ENCODE peak calls at places on chromosome 10, in four cellular contexts. S is mesendoderm, I is tibial nerve, V is fibroblast of lung. R is an unnamed sample.

GRCh38 chr10:42802889-42803288 is 20.3 kb downstream of the BMS1 start:
- DNase-seq in S (no peak), I (no peak), V (no peak), R (no peak)

GRCh38 chr10:62352356-62352963 is 21.7 kb upstream of the ZNF365 start:
- DNase-seq in V (peak; percentile 74), I (no peak), S (no peak), R (no peak)

GRCh38 chr10:103679096-103679790 is 176.1 kb downstream of the SH3PXD2A start:
- DNase-seq in S (no peak), I (no peak), V (peak; percentile 40), R (no peak)

GRCh38 chr10:97596101-97597055 is 6.9 kb downstream of the C10orf62 start:
- DNase-seq in S (no peak), V (peak; percentile 95), I (peak; percentile 73), R (no peak)

GRCh38 chr10:113073549-113074189 is 123.6 kb downstream of the TCF7L2 start:
- DNase-seq in I (peak; percentile 53), V (peak; percentile 100), S (peak; percentile 84), R (peak; percentile 86)

GRCh38 chr10:73731588-73732375 is 12.4 kb upstream of the SEC24C start:
- DNase-seq in V (no peak), S (no peak), I (no peak), R (no peak)

GRCh38 chr10:92492748-92493240 is 81.1 kb downstream of the IDE start:
- DNase-seq in I (no peak), S (no peak), V (no peak), R (no peak)

GRCh38 chr10:125060038-125060437 is 100.3 kb downstream of the CTBP2 start:
- DNase-seq in S (no peak), I (no peak), V (peak; percentile 79), R (no peak)

GRCh38 chr10:43348511-43349312 is 22.7 kb upstream of the FXYD4 start:
- DNase-seq in I (peak; percentile 87), S (peak; percentile 91), V (peak; percentile 60), R (peak; percentile 91)

GRCh38 chr10:111962951-111963350 is 220.6 kb downstream of the GPAM start:
- DNase-seq in V (no peak), S (no peak), I (no peak), R (no peak)

GRCh38 chr10:117678106-117678505 is 135.6 kb downstream of the EMX2 start:
- DNase-seq in I (no peak), V (no peak), S (no peak), R (no peak)

GRCh38 chr10:130016095-130016494 is 52.0 kb upstream of the EBF3 start:
- DNase-seq in I (no peak), V (no peak), S (no peak), R (no peak)

GRCh38 chr10:102113261-102113955 is 6.8 kb downstream of the LDB1 start:
- DNase-seq in S (peak; percentile 20), V (no peak), I (no peak), R (no peak)

GRCh38 chr10:32981760-32982159 is 23.7 kb upstream of the ITGB1 start:
- DNase-seq in S (peak; percentile 70), V (peak; percentile 75), I (no peak), R (peak; percentile 79)

GRCh38 chr10:78301891-78302738 is 268.5 kb downstream of the RPS24 start:
- DNase-seq in S (peak; percentile 57), I (no peak), V (no peak), R (peak; percentile 18)
- H3K4me3 ChIP-seq in S (no peak overlapping the region), I (peak overlapping the region; percentile 66), V (peak overlapping the region; percentile 67), R (peak overlapping the region; percentile 46)

GRCh38 chr10:47047577-47048532 is 136.6 kb downstream of the PTPN20 start:
- DNase-seq in V (peak; percentile 39), S (peak; percentile 62), I (peak; percentile 76), R (peak; percentile 81)
- H3K4me3 ChIP-seq in V (no peak overlapping the region), S (no peak overlapping the region), I (no peak overlapping the region), R (no peak overlapping the region)

DNA sequence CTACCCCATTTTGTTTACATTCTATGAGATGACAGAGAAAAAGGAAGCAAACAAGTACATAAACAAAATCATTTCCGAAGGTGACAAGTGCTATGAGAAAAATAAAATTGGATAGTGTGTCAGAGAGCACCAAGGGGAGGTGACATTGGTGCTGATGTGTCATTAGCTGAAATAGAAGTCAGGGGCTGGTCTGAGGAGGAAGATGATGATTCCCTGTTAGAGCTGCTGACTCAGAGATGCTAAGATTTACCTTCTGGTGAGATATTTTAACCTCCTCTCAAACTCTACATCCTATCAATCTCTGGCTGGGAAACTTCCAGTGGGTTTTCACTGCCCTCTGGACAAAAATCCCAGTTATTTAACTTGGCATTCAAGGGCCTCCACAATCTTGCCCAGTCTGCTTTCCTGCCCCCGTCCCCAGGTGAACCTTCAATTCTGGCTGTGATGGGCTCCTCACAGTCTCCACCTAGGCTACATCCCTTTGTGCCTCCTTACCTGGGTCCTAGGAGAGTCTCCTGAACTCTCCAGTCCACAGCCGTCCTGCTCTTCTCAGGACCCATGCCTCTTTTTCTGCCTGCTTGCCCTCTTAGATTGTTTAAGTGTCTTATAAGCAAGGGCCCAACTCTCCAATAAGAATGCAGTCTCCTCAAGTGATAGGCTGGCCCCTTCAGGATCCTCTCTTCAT is 26.6 kb downstream of the DUSP5 start:
- DNase-seq in V (no peak), S (no peak), I (no peak), R (no peak)
- H3K4me3 ChIP-seq in V (no peak overlapping the region), S (no peak overlapping the region), I (no peak overlapping the region), R (no peak overlapping the region)

DNA sequence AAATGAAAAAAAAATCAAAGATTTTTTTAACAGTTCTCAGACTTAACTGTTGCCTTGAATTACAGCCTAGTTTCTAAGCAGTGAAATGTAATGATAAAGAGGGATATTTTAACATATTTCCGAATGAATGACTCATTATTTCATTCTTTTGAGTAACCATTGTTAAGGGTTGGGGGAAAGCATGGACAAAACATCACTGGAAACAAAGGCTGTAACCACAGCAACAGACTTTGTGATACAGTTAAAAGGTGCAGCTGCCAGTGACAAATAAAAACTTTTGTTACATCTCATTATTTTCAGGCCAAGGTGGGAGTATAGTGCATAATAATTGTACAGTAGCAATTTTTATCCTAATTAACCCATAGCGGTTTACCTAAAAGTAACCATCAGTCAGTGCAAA is 172.6 kb downstream of the LRRTM3 start:
- DNase-seq in I (no peak), S (peak; percentile 14), V (peak; percentile 29), R (no peak)
- H3K4me3 ChIP-seq in I (no peak overlapping the region), S (no peak overlapping the region), V (no peak overlapping the region), R (no peak overlapping the region)

DNA sequence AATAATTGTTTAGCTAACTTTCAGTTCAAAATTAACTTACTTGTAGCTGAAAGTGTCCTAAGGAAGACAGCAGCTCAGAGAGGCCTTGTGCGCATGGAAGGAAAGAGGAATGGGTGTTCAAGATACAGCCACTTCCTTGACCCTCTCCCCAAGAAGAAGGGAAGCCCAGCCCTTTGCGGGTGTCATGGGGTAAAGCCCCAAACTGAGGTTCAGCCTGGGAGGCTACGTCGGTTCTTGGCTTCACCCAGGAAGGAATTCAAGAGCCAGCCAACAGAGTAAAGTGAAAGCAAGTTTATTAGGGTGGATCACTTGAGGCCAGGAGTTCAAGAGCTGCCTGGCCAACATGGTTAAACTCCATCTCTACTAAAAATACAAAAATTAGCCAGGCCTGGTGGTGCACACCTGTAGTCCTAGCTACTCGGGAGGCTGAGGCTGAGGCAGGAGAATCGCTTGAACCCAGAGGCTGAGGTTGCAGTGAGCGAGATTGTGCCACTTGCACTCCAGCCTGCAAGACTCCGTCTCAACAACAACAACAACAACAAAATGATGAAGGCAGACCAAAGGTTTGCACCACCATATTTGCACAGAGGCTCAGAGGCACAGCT is 15.9 kb downstream of the GPRIN2 start:
- DNase-seq in V (no peak), S (no peak), I (no peak), R (no peak)
- H3K4me3 ChIP-seq in V (no peak overlapping the region), S (no peak overlapping the region), I (no peak overlapping the region), R (no peak overlapping the region)

GRCh38 chr10:75179657-75180177 is 30.9 kb upstream of the VDAC2 start:
- DNase-seq in I (no peak), S (no peak), V (no peak), R (no peak)

GRCh38 chr10:75181073-75181472 is 29.5 kb upstream of the VDAC2 start:
- DNase-seq in S (no peak), V (no peak), I (no peak), R (no peak)

GRCh38 chr10:75176736-75177135 is 33.9 kb upstream of the VDAC2 start:
- DNase-seq in S (no peak), V (no peak), I (no peak), R (no peak)

GRCh38 chr10:75176046-75176445 is 34.5 kb upstream of the VDAC2 start:
- DNase-seq in S (no peak), I (no peak), V (no peak), R (no peak)

GRCh38 chr10:75180592-75180991 is 30.0 kb upstream of the VDAC2 start:
- DNase-seq in V (peak; percentile 60), S (no peak), I (no peak), R (no peak)
- H3K4me3 ChIP-seq in V (no peak overlapping the region), S (no peak overlapping the region), I (no peak overlapping the region), R (no peak overlapping the region)

GRCh38 chr10:66852811-66853210 is 73.0 kb upstream of the LRRTM3 start:
- DNase-seq in V (no peak), I (no peak), S (no peak), R (no peak)
- H3K4me3 ChIP-seq in V (no peak overlapping the region), I (no peak overlapping the region), S (no peak overlapping the region), R (no peak overlapping the region)

GRCh38 chr10:119315128-119316001 is 108.0 kb downstream of the GRK5 start:
- DNase-seq in S (peak; percentile 90), V (peak; percentile 98), I (peak; percentile 66), R (peak; percentile 35)
- H3K4me3 ChIP-seq in S (no peak overlapping the region), V (no peak overlapping the region), I (no peak overlapping the region), R (no peak overlapping the region)